ENCODE peak calls at places on chromosomes 11 and 22, in six cellular contexts. R is lower lobe of right lung, D is posterior cingulate gyrus, C is GM06990, G is glutamatergic neuron, E is esophagus muscularis mucosa. Q is an unnamed sample.

GRCh38 chr22:48576333-48577013 is 1251.2 kb downstream of the BRD1 start:
- DNase-seq in G (peak; percentile 75), R (peak; percentile 37), E (no peak), D (peak; percentile 90), C (no peak), Q (no peak)

GRCh38 chr11:19553683-19554333 is 158.8 kb upstream of the NAV2 start:
- DNase-seq in R (peak; percentile 83), G (peak; percentile 91), C (peak; percentile 50), D (peak; percentile 95), E (peak; percentile 96), Q (no peak)

GRCh38 chr22:46528121-46528610 is 9.3 kb downstream of the CELSR1 start:
- DNase-seq in G (no peak), C (no peak), E (no peak), D (no peak), R (no peak), Q (no peak)

GRCh38 chr11:34407121-34407813 is 31.5 kb upstream of the CAT start:
- DNase-seq in C (no peak), R (no peak), E (no peak), G (no peak), D (no peak), Q (no peak)

GRCh38 chr11:2885676-2886081 is at the start of gene CDKN1C:
- DNase-seq in C (peak; percentile 79), R (peak; percentile 90), G (peak; percentile 93), E (peak; percentile 98), D (peak; percentile 94), Q (peak; percentile 98)

GRCh38 chr22:46069518-46070214 is 80.7 kb upstream of the PPARA start:
- DNase-seq in G (peak; percentile 24), E (peak; percentile 97), R (peak; percentile 89), D (peak; percentile 97), C (no peak), Q (peak; percentile 88)

GRCh38 chr11:86787018-86787417 is 13.3 kb upstream of the PRSS23 start:
- DNase-seq in E (no peak), D (no peak), C (no peak), R (no peak), G (no peak), Q (no peak)

GRCh38 chr11:76701701-76702100 is 31.2 kb upstream of the LRRC32 start:
- DNase-seq in C (no peak), D (peak; percentile 8), G (no peak), E (no peak), R (no peak), Q (no peak)

GRCh38 chr22:32311551-32312071 is 46.1 kb upstream of the RFPL3 start:
- DNase-seq in G (peak; percentile 39), R (no peak), D (no peak), C (no peak), E (peak; percentile 47), Q (no peak)

GRCh38 chr22:38127869-38128268 is 17.4 kb upstream of the BAIAP2L2 start:
- DNase-seq in C (no peak), E (no peak), R (no peak), D (no peak), G (no peak), Q (no peak)

GRCh38 chr11:7527029-7527428 is 13.2 kb downstream of the PPFIBP2 start:
- DNase-seq in G (no peak), C (no peak), R (no peak), D (no peak), E (no peak), Q (no peak)

GRCh38 chr11:34317038-34317360 is 40.8 kb downstream of the ABTB2 start:
- DNase-seq in D (no peak), R (no peak), E (no peak), C (no peak), G (no peak), Q (no peak)

GRCh38 chr11:69638941-69639681 is 1.8 kb upstream of the CCND1 start:
- DNase-seq in G (peak; percentile 90), C (no peak), R (peak; percentile 95), E (peak; percentile 97), D (peak; percentile 92), Q (peak; percentile 91)

GRCh38 chr22:46036558-46037408 is 59.8 kb upstream of the WNT7B start:
- DNase-seq in E (no peak), D (peak; percentile 80), C (peak; percentile 46), G (no peak), R (no peak), Q (no peak)

Q was measured in upper lobe of left lung.